ENCODE peak calls at places on chromosomes 11 and 22, in five cellular contexts. F is fibroblast of lung, X is HCT116, L is bronchial epithelial cell, V is WERI-Rb-1. E is an unnamed sample. For H3K36me3 and H3K27me3, the result is how much of the 10 kb centered on the place peaks cover.

GRCh38 chr11:62911137-62912130 is 9.7 kb downstream of the CHRM1 start:
- DNase-seq in V (no peak), L (no peak), X (no peak), F (no peak), E (no peak)

GRCh38 chr11:8714622-8715225 is 32.1 kb downstream of the RPL27A start:
- DNase-seq in F (peak), X (no peak), V (no peak), L (no peak), E (no peak)

GRCh38 chr11:47004595-47005033 is 68.1 kb downstream of the CSTPP1 start:
- DNase-seq in F (peak), L (peak), X (no peak), V (no peak), E (peak)

GRCh38 chr11:36027731-36028130 is 83.9 kb downstream of the LDLRAD3 start:
- DNase-seq in L (no peak), X (no peak), F (no peak), V (no peak), E (no peak)

GRCh38 chr22:19146215-19146968 is 1.9 kb upstream of the ESS2 start:
- DNase-seq in X (no peak), F (no peak), L (no peak), V (no peak), E (no peak)

GRCh38 chr11:93585758-93586157 is 42.6 kb upstream of the SMCO4 start:
- DNase-seq in L (peak), F (peak), V (no peak), X (no peak), E (no peak)

GRCh38 chr11:128772814-128773213 is 78.9 kb downstream of the FLI1 start:
- DNase-seq in V (no peak), F (no peak), L (no peak), X (no peak), E (peak)

GRCh38 chr11:104907521-104908185 is 9.4 kb upstream of the CASP12 start:
- DNase-seq in F (peak), L (no peak), V (no peak), X (no peak), E (no peak)

GRCh38 chr11:128057786-128058395 is 529.5 kb downstream of the ETS1 start:
- DNase-seq in L (peak), X (no peak), F (peak), V (no peak), E (no peak)

GRCh38 chr22:29617922-29618629 is 14.6 kb downstream of the NF2 start:
- DNase-seq in V (no peak), X (peak), F (peak), L (peak), E (no peak)

GRCh38 chr11:92866679-92867282 is 102.7 kb upstream of the MTNR1B start:
- DNase-seq in X (no peak), F (no peak), L (no peak), V (no peak), E (peak)

GRCh38 chr11:47284151-47284550 is 14.2 kb downstream of the MADD start:
- DNase-seq in L (no peak), X (no peak), V (no peak), F (no peak), E (no peak)

GRCh38 chr11:45702511-45702910 is 37.1 kb upstream of the CHST1 start:
- DNase-seq in L (no peak), X (no peak), F (no peak), V (no peak), E (no peak)

GRCh38 chr22:40050258-40050657 is 55.5 kb downstream of the FAM83F start:
- DNase-seq in V (no peak), F (no peak), L (no peak), X (no peak), E (no peak)

GRCh38 chr22:26767351-26767970 is 110.1 kb downstream of the MIAT start:
- DNase-seq in X (no peak), L (no peak), F (peak), V (no peak), E (no peak)

GRCh38 chr11:102950622-102951081 is 4.9 kb downstream of the MMP13 start:
- DNase-seq in L (peak), F (no peak), V (no peak), X (no peak), E (no peak)

GRCh38 chr22:49307071-49307830 is 520.4 kb downstream of the BRD1 start:
- DNase-seq in L (no peak), F (no peak), X (no peak), V (no peak), E (no peak)

GRCh38 chr11:112174789-112175595 is at the start of gene BCO2:
- DNase-seq in V (peak), L (peak), F (peak), X (peak), E (peak)

GRCh38 chr11:28820296-28820989 is 712.3 kb downstream of the METTL15 start:
- DNase-seq in L (peak), V (no peak), X (no peak), F (peak), E (no peak)

GRCh38 chr11:122248939-122249338 is 132.9 kb upstream of the BLID start:
- DNase-seq in V (no peak), X (no peak), F (peak), L (peak), E (no peak)

GRCh38 chr11:76159983-76160661 is 46.2 kb downstream of the WNT11 start:
- DNase-seq in X (no peak), V (no peak), L (no peak), F (no peak), E (peak)

GRCh38 chr11:8267280-8267679 is 3.6 kb upstream of the LMO1 start:
- DNase-seq in V (peak), F (no peak), X (no peak), L (no peak), E (no peak)

GRCh38 chr11:15471028-15471708 is 356.4 kb downstream of the INSC start:
- DNase-seq in L (peak), X (no peak), V (no peak), F (no peak), E (no peak)

GRCh38 chr11:5237384-5237783 is 3.1 kb upstream of the HBD start:
- DNase-seq in F (no peak), X (no peak), V (no peak), L (no peak), E (no peak)

GRCh38 chr22:27997538-27997937 is 78.5 kb upstream of the PITPNB start:
- DNase-seq in F (no peak), X (no peak), V (no peak), L (no peak), E (peak)

GRCh38 chr11:58647141-58647699 is 24.8 kb downstream of the CNTF start:
- DNase-seq in V (peak), X (no peak), F (no peak), L (no peak), E (no peak)

GRCh38 chr11:101128571-101129202 is 926 bp downstream of the PGR start:
- DNase-seq in V (no peak), X (no peak), F (no peak), L (no peak), E (peak)

GRCh38 chr11:117823294-117823940 is 1.1 kb downstream of the FXYD2 start:
- DNase-seq in L (no peak), F (no peak), V (no peak), X (no peak), E (no peak)

GRCh38 chr22:50467341-50467740 is 7.5 kb downstream of the SBF1 start:
- DNase-seq in L (no peak), X (no peak), F (no peak), V (no peak), E (no peak)

GRCh38 chr22:50464451-50464850 is 10.4 kb downstream of the SBF1 start:
- DNase-seq in X (no peak), F (no peak), V (no peak), L (no peak), E (no peak)

GRCh38 chr22:50465066-50465465 is 9.8 kb downstream of the SBF1 start:
- DNase-seq in X (no peak), L (no peak), F (no peak), V (no peak), E (no peak)

GRCh38 chr22:50463188-50463900 is 11.5 kb downstream of the SBF1 start:
- DNase-seq in V (no peak), X (no peak), L (no peak), F (no peak), E (no peak)

GRCh38 chr22:50465531-50465930 is 9.3 kb downstream of the SBF1 start:
- DNase-seq in X (no peak), F (no peak), V (no peak), L (no peak), E (no peak)
- H3K36me3 ChIP-seq in X (under half), F (under half), V (half or more), L (under half), E (half or more)

GRCh38 chr22:43341565-43341964 is 1.6 kb downstream of the SCUBE1 start:
- DNase-seq in L (no peak), V (no peak), F (no peak), X (no peak), E (no peak)

GRCh38 chr22:43343262-43343988 is at the start of gene SCUBE1:
- DNase-seq in F (peak), X (no peak), V (peak), L (peak), E (peak)

GRCh38 chr22:43345356-43345755 is 2.2 kb upstream of the SCUBE1 start:
- DNase-seq in L (no peak), V (no peak), F (no peak), X (no peak), E (no peak)

GRCh38 chr22:43345761-43346261 is 2.6 kb upstream of the SCUBE1 start:
- DNase-seq in X (no peak), V (no peak), L (no peak), F (no peak), E (no peak)

GRCh38 chr22:43342347-43343261 is 568 bp downstream of the SCUBE1 start:
- DNase-seq in V (no peak), L (no peak), F (no peak), X (no peak), E (no peak)
- H3K27me3 ChIP-seq in V (under half), L (under half), F (under half), X (under half), E (under half)

GRCh38 chr11:6601041-6601461 is 2.4 kb downstream of the RRP8 start:
- DNase-seq in F (no peak), V (no peak), L (no peak), X (no peak), E (no peak)
- H3K36me3 ChIP-seq in F (under half), V (under half), L (under half), X (under half), E (half or more)

GRCh38 chr11:2289350-2289749 is 12.4 kb downstream of the C11orf21 start:
- DNase-seq in F (no peak), V (no peak), L (no peak), X (no peak), E (no peak)
- H3K27me3 ChIP-seq in F (under half), V (half or more), L (under half), X (under half), E (under half)

GRCh38 chr11:94864646-94865045 is 96.5 kb downstream of the AMOTL1 start:
- DNase-seq in F (no peak), L (no peak), X (no peak), V (no peak), E (no peak)
- H3K36me3 ChIP-seq in F (under half), L (under half), X (under half), V (half or more), E (half or more)

DNA sequence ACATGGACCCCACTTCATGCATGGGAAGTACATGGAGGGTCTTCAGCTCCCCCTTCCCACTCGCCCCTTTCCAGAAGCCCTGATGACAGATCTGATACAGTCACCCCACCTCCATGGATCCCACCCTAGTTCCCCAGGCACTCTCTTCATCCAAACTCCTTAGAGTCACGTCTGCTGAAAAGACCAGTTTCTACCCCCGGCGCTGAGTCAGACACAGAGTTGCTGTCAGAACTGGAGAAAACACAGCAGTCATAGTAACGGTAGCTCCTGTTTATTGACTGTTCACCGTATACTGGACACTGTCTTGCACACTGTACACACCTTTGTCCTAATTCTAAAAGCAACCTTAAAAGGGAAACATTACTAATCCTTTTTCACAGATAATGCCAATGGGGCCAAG is 29.1 kb downstream of the DRD2 start:
- DNase-seq in L (peak), V (no peak), F (peak), X (no peak), E (no peak)
- H3K27me3 ChIP-seq in L (under half), V (under half), F (under half), X (under half), E (under half)

DNA sequence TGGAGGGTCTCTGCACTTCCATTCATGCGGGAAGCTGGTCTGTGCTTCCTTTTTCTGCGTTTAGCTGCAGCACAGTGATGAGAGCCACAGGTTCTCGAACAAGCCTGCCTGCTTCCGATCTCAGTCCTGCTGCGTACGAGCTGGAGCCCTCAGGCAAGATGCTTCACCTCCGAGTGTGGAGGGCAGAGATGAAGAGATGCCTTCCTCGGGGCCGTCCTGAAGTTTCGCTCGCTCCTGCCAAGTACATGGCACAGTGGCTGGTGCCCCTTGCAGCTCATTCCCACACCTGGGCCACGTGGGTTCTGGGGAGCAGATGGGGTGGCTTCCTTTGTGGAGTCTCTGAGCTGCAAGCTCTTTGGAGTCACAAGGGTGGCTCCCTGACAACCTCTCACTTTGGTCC is 19.5 kb upstream of the TESMIN start:
- DNase-seq in L (no peak), V (no peak), F (no peak), X (no peak), E (no peak)
- H3K36me3 ChIP-seq in L (under half), V (under half), F (under half), X (under half), E (half or more)

DNA sequence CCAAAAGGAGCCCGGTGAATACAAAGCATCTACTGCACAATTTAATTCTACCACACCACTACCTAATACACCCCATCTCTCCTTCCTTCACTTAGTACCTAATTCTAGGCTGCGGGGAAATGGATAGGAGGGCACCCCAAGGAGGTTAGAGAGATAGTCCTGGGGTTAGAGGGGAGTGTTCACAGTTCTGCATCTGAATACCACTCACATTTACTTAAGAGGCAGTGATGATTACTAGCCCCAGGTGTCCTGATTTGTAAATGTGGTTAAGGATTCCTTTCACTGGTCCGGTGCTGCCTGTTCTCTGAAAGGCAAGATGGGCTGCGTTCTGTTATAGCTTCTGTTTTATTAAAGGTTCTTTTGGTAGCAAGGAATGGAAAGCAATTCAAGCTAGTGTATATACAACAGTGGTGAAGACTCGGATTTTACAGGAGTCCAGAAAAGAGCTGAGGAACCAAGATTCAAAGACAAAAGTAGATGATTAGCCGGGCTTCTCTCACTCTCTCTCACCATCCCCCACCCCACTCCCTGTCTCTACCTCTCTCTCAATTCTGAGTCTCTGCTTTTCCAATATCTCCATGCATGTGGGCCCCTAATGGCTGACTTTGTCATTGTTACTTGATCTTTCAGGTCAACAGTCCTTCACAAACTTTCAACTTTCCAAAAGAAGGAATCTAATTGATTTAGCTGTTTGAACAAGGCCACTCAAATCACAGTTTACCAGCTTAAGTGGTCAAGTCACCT is 8.7 kb upstream of the KCNA4 start:
- DNase-seq in F (no peak), L (no peak), V (no peak), X (no peak), E (no peak)
- H3K27me3 ChIP-seq in F (under half), L (under half), V (under half), X (under half), E (under half)

DNA sequence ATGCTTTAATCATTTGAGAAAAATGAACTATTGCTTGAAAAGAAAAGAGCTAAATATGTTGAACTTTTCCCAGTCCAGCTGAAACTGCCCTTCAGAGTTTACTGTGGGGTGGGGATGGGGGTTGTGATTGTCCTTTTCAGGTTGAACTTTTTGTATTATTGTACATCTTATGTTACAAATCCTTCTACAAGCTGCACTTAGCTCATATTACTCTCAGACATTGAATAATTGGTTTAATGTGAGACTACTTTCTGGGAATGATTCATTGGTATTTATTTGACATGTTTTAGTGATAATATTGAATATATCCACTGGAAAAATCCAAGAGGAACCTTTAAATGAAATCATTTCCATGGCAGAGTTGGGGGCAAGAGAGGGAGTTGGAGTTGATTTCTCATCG is 84.9 kb downstream of the ATXN10 start:
- DNase-seq in L (no peak), X (no peak), F (no peak), V (no peak), E (no peak)
- H3K36me3 ChIP-seq in L (under half), X (under half), F (under half), V (under half), E (under half)